ENCODE peak calls at places on chromosomes 4 and X, in five cellular contexts. Z, C, D, O and T are unnamed samples.

GRCh38 chr4:107956011-107956410 is 24.7 kb downstream of the CYP2U1 start:
- DNase-seq in C (no peak), O (no peak), D (no peak), Z (no peak), T (no peak)

GRCh38 chrX:23493941-23494374 is 159.3 kb downstream of the PTCHD1 start:
- DNase-seq in Z (no peak), O (no peak), D (no peak), C (no peak), T (no peak)

GRCh38 chr4:121711263-121712000 is 14.7 kb upstream of the ANXA5 start:
- DNase-seq in D (no peak), O (peak; percentile 91), Z (peak; percentile 65), C (peak; percentile 70), T (peak; percentile 77)

GRCh38 chr4:81833596-81833995 is 361.9 kb upstream of the RASGEF1B start:
- DNase-seq in Z (no peak), O (no peak), D (no peak), C (no peak), T (no peak)

GRCh38 chr4:125750827-125751466 is 436.2 kb downstream of the FAT4 start:
- DNase-seq in D (no peak), C (peak; percentile 23), O (peak; percentile 3), Z (peak; percentile 29), T (peak; percentile 16)

GRCh38 chrX:25020391-25021131 is 4.8 kb upstream of the ARX start:
- DNase-seq in Z (peak; percentile 88), D (no peak), C (no peak), O (peak; percentile 43), T (peak; percentile 82)

GRCh38 chr4:3446631-3447320 is 5.0 kb downstream of the HGFAC start:
- DNase-seq in Z (no peak), D (no peak), C (no peak), O (no peak), T (no peak)

GRCh38 chrX:57286507-57287251 is at the start of gene FAAH2:
- DNase-seq in D (peak; percentile 23), O (peak; percentile 37), Z (no peak), C (peak; percentile 57), T (no peak)

GRCh38 chr4:14853186-14853946 is 148.9 kb upstream of the CPEB2 start:
- DNase-seq in C (no peak), D (no peak), Z (no peak), O (no peak), T (no peak)

GRCh38 chr4:186840222-186840701 is 116.6 kb upstream of the FAT1 start:
- DNase-seq in C (no peak), O (peak; percentile 81), Z (no peak), D (no peak), T (no peak)

GRCh38 chr4:186840771-186841301 is 117.2 kb upstream of the FAT1 start:
- DNase-seq in Z (no peak), O (peak; percentile 75), C (no peak), D (no peak), T (no peak)

GRCh38 chr4:186844059-186844681 is 120.5 kb upstream of the FAT1 start:
- DNase-seq in C (no peak), D (no peak), O (peak; percentile 64), Z (no peak), T (no peak)

GRCh38 chr4:186838295-186838694 is 114.6 kb upstream of the FAT1 start:
- DNase-seq in Z (no peak), O (no peak), D (no peak), C (no peak), T (no peak)

GRCh38 chr4:186839122-186840037 is 115.7 kb upstream of the FAT1 start:
- DNase-seq in D (no peak), Z (no peak), C (no peak), O (peak; percentile 62), T (no peak)
- TF ChIP-seq FOXM1 in D (no peak), Z (no peak), C (no peak), O (no peak), T (no peak)

GRCh38 chr4:158964728-158965124 is 138.2 kb upstream of the RAPGEF2 start:
- DNase-seq in C (no peak), O (peak; percentile 18), D (no peak), Z (no peak), T (no peak)
- TF ChIP-seq FOXM1 in C (no peak), O (no peak), D (no peak), Z (no peak), T (no peak)

DNA sequence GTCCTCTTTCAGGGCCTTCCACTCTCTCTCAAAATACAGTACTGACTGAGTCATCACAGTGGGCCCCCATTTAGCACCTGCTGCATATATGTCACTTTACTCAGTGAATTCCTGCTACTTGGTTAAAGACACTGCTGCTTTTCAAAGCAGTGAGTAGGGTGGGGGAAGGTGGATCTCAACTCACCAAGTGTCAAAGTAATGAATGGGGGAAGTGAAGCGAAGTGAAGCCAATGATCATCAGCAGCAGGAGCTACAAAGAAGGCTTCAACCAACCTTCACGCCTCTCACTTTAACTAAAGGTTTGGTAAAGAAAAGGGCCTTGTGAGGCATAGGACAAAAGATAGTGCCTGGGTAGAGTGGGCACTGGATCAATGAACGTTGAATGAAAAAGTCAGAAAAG is 424.1 kb downstream of the SMARCA1 start:
- DNase-seq in Z (no peak), O (no peak), C (no peak), D (no peak), T (no peak)
- TF ChIP-seq FOXM1 in Z (no peak), O (no peak), C (no peak), D (no peak), T (no peak)

GRCh38 chr4:23135792-23136645 is 443.3 kb downstream of the GBA3 start:
- DNase-seq in Z (peak; percentile 24), D (no peak), C (peak; percentile 35), O (peak; percentile 60), T (peak; percentile 12)
- TF ChIP-seq FOXM1 in Z (no peak), D (no peak), C (no peak), O (no peak), T (no peak)

GRCh38 chr4:155540698-155541097 is 126.0 kb upstream of the GUCY1A1 start:
- DNase-seq in O (no peak), D (no peak), C (no peak), Z (no peak), T (no peak)
- TF ChIP-seq FOXM1 in O (no peak), D (no peak), C (no peak), Z (no peak), T (no peak)

GRCh38 chr4:31291238-31291637 is 571.1 kb downstream of the PCDH7 start:
- DNase-seq in Z (no peak), O (no peak), D (peak; percentile 9), C (no peak), T (no peak)

GRCh38 chr4:31298737-31299136 is 578.6 kb downstream of the PCDH7 start:
- DNase-seq in D (no peak), Z (no peak), O (no peak), C (no peak), T (no peak)

GRCh38 chr4:31290836-31291235 is 570.7 kb downstream of the PCDH7 start:
- DNase-seq in C (no peak), Z (no peak), O (no peak), D (peak; percentile 0), T (no peak)

GRCh38 chr4:31294655-31295054 is 574.5 kb downstream of the PCDH7 start:
- DNase-seq in C (no peak), D (no peak), Z (peak; percentile 23), O (no peak), T (no peak)

DNA sequence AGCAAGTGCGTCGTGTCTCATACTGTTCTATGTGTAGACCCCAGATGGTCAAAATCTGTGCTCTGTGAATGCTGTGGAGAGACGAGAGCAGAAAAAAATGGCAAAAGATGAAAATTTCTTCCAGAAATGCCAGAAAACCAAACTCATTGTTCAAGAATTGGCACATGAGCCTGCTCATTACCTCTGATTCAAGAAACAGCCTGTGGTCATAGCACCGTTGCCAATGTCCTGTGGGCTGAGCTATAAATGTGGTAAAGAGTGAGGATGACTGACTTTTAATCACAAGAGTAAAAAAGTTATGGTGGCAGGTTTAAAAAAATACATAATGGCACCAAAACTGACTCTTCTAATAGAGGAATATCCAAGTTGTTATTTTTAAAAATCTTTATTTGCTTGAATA is 574.9 kb downstream of the PCDH7 start:
- DNase-seq in D (no peak), Z (no peak), O (no peak), C (no peak), T (no peak)
- TF ChIP-seq FOXM1 in D (no peak), Z (no peak), O (no peak), C (no peak), T (no peak)

DNA sequence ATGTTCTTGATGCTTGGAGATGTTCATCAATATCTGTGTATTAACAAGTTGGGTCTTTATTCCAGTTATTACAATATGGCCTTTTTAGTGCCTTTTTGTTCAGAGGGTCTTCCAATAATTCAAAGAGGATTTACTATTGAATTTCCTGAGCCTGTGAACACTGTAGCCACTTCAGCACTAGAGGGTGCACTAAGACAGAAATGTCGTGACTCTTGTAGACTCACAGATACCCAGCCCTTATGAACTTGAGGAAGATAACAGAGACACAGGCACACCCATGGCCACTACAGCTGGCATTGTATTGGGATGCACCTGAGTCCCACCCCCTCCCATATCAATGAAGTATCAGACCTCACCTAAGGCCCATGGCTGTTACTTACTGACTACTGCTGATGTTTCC is 54.4 kb upstream of the ACTRT1 start:
- DNase-seq in D (no peak), Z (peak; percentile 4), O (peak; percentile 0), C (peak; percentile 3), T (peak; percentile 45)
- TF ChIP-seq FOXM1 in D (no peak), Z (no peak), O (no peak), C (no peak), T (no peak)